ENCODE peak calls at places on chromosomes 7 and 10, in seven cellular contexts. One of them, this sample, is unnamed.

GRCh38 chr7:1558181-1558811 is 2.3 kb upstream of the TMEM184A start:
- DNase-seq in glutamatergic neuron: peak
- DNase-seq in mammary epithelial cell: no peak
- DNase-seq in T follicular helper cell: no peak
- DNase-seq in fibroblast of pulmonary artery: no peak
- DNase-seq in T-cell: no peak
- DNase-seq in caudate nucleus: no peak
- DNase-seq in this sample: no peak

GRCh38 chr10:124529661-124530214 is 68.1 kb downstream of the LHPP start:
- DNase-seq in glutamatergic neuron: peak
- DNase-seq in fibroblast of pulmonary artery: no peak
- DNase-seq in mammary epithelial cell: no peak
- DNase-seq in T follicular helper cell: no peak
- DNase-seq in T-cell: no peak
- DNase-seq in caudate nucleus: no peak
- DNase-seq in this sample: no peak

GRCh38 chr7:130010689-130011412 is 40.3 kb downstream of the ZC3HC1 start:
- DNase-seq in T follicular helper cell: peak
- DNase-seq in glutamatergic neuron: peak
- DNase-seq in T-cell: peak
- DNase-seq in caudate nucleus: peak
- DNase-seq in fibroblast of pulmonary artery: peak
- DNase-seq in mammary epithelial cell: peak
- DNase-seq in this sample: peak

GRCh38 chr10:36172574-36172973 is 530.5 kb upstream of the FZD8 start:
- DNase-seq in glutamatergic neuron: no peak
- DNase-seq in fibroblast of pulmonary artery: peak
- DNase-seq in mammary epithelial cell: peak
- DNase-seq in caudate nucleus: no peak
- DNase-seq in T follicular helper cell: no peak
- DNase-seq in T-cell: no peak
- DNase-seq in this sample: no peak

GRCh38 chr7:95446618-95447017 is 11.8 kb upstream of the PON2 start:
- DNase-seq in T-cell: no peak
- DNase-seq in caudate nucleus: peak
- DNase-seq in T follicular helper cell: no peak
- DNase-seq in mammary epithelial cell: no peak
- DNase-seq in fibroblast of pulmonary artery: no peak
- DNase-seq in glutamatergic neuron: no peak
- DNase-seq in this sample: no peak

GRCh38 chr7:79911420-79911819 is 223.2 kb upstream of the GNAI1 start:
- DNase-seq in fibroblast of pulmonary artery: no peak
- DNase-seq in T follicular helper cell: no peak
- DNase-seq in T-cell: no peak
- DNase-seq in mammary epithelial cell: no peak
- DNase-seq in caudate nucleus: no peak
- DNase-seq in glutamatergic neuron: no peak
- DNase-seq in this sample: no peak

GRCh38 chr7:105402221-105403095 is 13.7 kb upstream of the SRPK2 start:
- DNase-seq in mammary epithelial cell: no peak
- DNase-seq in caudate nucleus: no peak
- DNase-seq in T-cell: no peak
- DNase-seq in glutamatergic neuron: no peak
- DNase-seq in fibroblast of pulmonary artery: peak
- DNase-seq in T follicular helper cell: no peak
- DNase-seq in this sample: no peak

GRCh38 chr7:150425670-150426069 is 24.8 kb upstream of the GIMAP8 start:
- DNase-seq in T follicular helper cell: no peak
- DNase-seq in fibroblast of pulmonary artery: no peak
- DNase-seq in caudate nucleus: no peak
- DNase-seq in mammary epithelial cell: no peak
- DNase-seq in T-cell: no peak
- DNase-seq in glutamatergic neuron: no peak
- DNase-seq in this sample: no peak

GRCh38 chr7:6653101-6653995 is 16.2 kb downstream of the ZNF316 start:
- DNase-seq in T-cell: no peak
- DNase-seq in T follicular helper cell: no peak
- DNase-seq in caudate nucleus: no peak
- DNase-seq in glutamatergic neuron: no peak
- DNase-seq in fibroblast of pulmonary artery: no peak
- DNase-seq in mammary epithelial cell: no peak
- DNase-seq in this sample: no peak

GRCh38 chr7:40700653-40701475 is 566.1 kb downstream of the SUGCT start:
- DNase-seq in glutamatergic neuron: no peak
- DNase-seq in caudate nucleus: no peak
- DNase-seq in mammary epithelial cell: peak
- DNase-seq in T follicular helper cell: no peak
- DNase-seq in fibroblast of pulmonary artery: peak
- DNase-seq in T-cell: no peak
- DNase-seq in this sample: no peak

GRCh38 chr10:15345450-15345849 is 25.6 kb downstream of the FAM171A1 start:
- DNase-seq in fibroblast of pulmonary artery: no peak
- DNase-seq in mammary epithelial cell: no peak
- DNase-seq in caudate nucleus: no peak
- DNase-seq in T follicular helper cell: no peak
- DNase-seq in T-cell: no peak
- DNase-seq in glutamatergic neuron: no peak
- DNase-seq in this sample: no peak

GRCh38 chr7:5630670-5631069 is 150.8 kb downstream of the RNF216 start:
- DNase-seq in T-cell: peak
- DNase-seq in fibroblast of pulmonary artery: no peak
- DNase-seq in T follicular helper cell: peak
- DNase-seq in mammary epithelial cell: peak
- DNase-seq in glutamatergic neuron: no peak
- DNase-seq in caudate nucleus: no peak
- DNase-seq in this sample: no peak

GRCh38 chr10:47051741-47052238 is 140.6 kb downstream of the PTPN20 start:
- DNase-seq in T follicular helper cell: no peak
- DNase-seq in glutamatergic neuron: no peak
- DNase-seq in mammary epithelial cell: no peak
- DNase-seq in fibroblast of pulmonary artery: no peak
- DNase-seq in T-cell: no peak
- DNase-seq in caudate nucleus: no peak
- DNase-seq in this sample: no peak

GRCh38 chr7:130891254-130892094 is 157.5 kb upstream of the KLF14 start:
- DNase-seq in T follicular helper cell: no peak
- DNase-seq in T-cell: no peak
- DNase-seq in mammary epithelial cell: peak
- DNase-seq in fibroblast of pulmonary artery: peak
- DNase-seq in glutamatergic neuron: no peak
- DNase-seq in caudate nucleus: no peak
- DNase-seq in this sample: no peak

GRCh38 chr7:37952240-37952639 is 31.8 kb downstream of the EPDR1 start:
- DNase-seq in T follicular helper cell: no peak
- DNase-seq in fibroblast of pulmonary artery: no peak
- DNase-seq in glutamatergic neuron: no peak
- DNase-seq in caudate nucleus: no peak
- DNase-seq in mammary epithelial cell: no peak
- DNase-seq in T-cell: no peak
- DNase-seq in this sample: no peak